ENCODE peak calls at places on chromosomes 6 and 20, in five cellular contexts. O is thoracic aorta, D is cardiac muscle cell, L is prostate gland, H is ascending aorta. C is an unnamed sample. For H3K9me3 and H3K27me3, the result is how much of the 10 kb centered on the place peaks cover.

GRCh38 chr6:158762787-158763439 is 56.3 kb downstream of the EZR start:
- DNase-seq in H (peak), D (no peak), O (no peak), L (no peak), C (no peak)

GRCh38 chr20:54123587-54124180 is 50.1 kb downstream of the CYP24A1 start:
- DNase-seq in O (no peak), L (peak), D (peak), H (no peak), C (peak)

GRCh38 chr20:39876974-39877615 is 811.9 kb downstream of the MAFB start:
- DNase-seq in D (no peak), H (no peak), O (no peak), L (no peak), C (peak)

GRCh38 chr20:31698803-31699718 is 23.6 kb downstream of the BCL2L1 start:
- DNase-seq in O (peak), D (peak), L (peak), H (peak), C (peak)

GRCh38 chr6:166308769-166309589 is 787 bp upstream of the PRR18 start:
- DNase-seq in H (no peak), L (no peak), D (no peak), O (no peak), C (peak)

GRCh38 chr20:3836132-3836531 is 10.5 kb upstream of the MAVS start:
- DNase-seq in H (no peak), O (no peak), L (no peak), D (no peak), C (no peak)

GRCh38 chr6:15515660-15516375 is 147.0 kb downstream of the DTNBP1 start:
- DNase-seq in L (no peak), H (no peak), O (no peak), D (no peak), C (no peak)

GRCh38 chr20:58073945-58074920 is 154.2 kb downstream of the ANKRD60 start:
- DNase-seq in H (peak), D (peak), O (no peak), L (no peak), C (peak)

GRCh38 chr20:45987108-45987780 is 15.2 kb upstream of the ZNF335 start:
- DNase-seq in D (peak), O (no peak), L (peak), H (no peak), C (peak)

GRCh38 chr6:30326446-30327231 is at the start of gene TRIM39:
- DNase-seq in H (peak), L (peak), D (peak), O (peak), C (peak)

GRCh38 chr20:52847029-52847660 is 125.0 kb upstream of the TSHZ2 start:
- DNase-seq in O (no peak), H (no peak), D (peak), L (no peak), C (no peak)

GRCh38 chr6:159823953-159824352 is 23.9 kb downstream of the PNLDC1 start:
- DNase-seq in H (no peak), D (no peak), L (no peak), O (no peak), C (no peak)
- TF ChIP-seq CTCF in H (no peak), D (no peak), L (no peak), O (no peak), C (no peak)

GRCh38 chr20:29325304-29325640 is 1932.2 kb upstream of the DEFB115 start:
- DNase-seq in D (no peak), L (no peak), O (no peak), H (no peak), C (no peak)

GRCh38 chr20:29326376-29327070 is 1930.9 kb upstream of the DEFB115 start:
- DNase-seq in H (no peak), O (no peak), L (no peak), D (no peak), C (no peak)
- H3K9me3 ChIP-seq in H (under half), O (under half), L (under half), D (under half), C (under half)

DNA sequence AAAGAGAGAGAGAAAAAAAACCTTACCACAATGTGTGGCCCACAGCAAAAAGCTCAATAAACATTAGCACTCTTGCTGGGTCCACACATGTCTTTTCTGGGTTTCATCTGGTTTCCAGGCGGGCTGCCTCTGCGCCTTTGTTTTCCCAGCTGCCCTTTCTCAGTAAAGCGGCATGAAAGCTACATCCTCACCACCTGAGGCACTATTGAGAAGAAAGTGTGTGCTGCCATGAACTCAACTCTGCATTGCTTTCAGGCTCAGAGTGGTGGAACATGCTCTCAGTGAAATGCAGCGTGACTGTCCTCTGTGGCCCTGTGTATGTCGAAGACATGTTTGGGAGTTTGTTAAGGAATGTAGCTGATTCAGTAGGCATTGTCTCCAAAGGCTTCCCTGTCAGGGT is 102.3 kb downstream of the LYRM2 start:
- DNase-seq in H (no peak), D (no peak), O (no peak), L (no peak), C (no peak)
- H3K27me3 ChIP-seq in H (under half), D (under half), O (under half), L (under half), C (under half)

GRCh38 chr6:130148181-130148580 is 74.6 kb downstream of the SAMD3 start:
- DNase-seq in O (no peak), D (no peak), L (no peak), H (no peak), C (no peak)
- TF ChIP-seq CTCF in O (no peak), D (peak), L (no peak), H (no peak), C (no peak)

DNA sequence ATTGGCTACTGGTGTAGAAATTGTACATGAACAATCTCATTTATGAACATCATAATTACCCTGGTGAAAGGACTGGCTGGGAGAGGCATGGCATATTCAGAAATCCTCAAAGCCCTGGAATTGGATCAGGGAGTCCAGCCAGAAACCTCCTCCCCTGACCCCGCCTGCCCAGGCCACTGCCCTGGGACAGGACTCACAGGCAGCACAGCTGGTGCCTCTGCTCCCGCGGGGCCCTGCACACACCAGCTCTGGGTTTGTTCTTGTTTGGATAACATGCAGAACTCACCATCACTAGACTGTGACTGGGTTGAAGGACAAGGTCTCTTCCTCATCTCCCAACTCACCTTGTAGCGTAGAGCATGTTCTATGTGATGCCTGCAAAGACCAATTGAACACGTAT is 56.2 kb downstream of the AGPAT4 start:
- DNase-seq in D (no peak), O (no peak), L (no peak), H (no peak), C (no peak)
- H3K9me3 ChIP-seq in D (under half), O (under half), L (under half), H (under half), C (under half)

DNA sequence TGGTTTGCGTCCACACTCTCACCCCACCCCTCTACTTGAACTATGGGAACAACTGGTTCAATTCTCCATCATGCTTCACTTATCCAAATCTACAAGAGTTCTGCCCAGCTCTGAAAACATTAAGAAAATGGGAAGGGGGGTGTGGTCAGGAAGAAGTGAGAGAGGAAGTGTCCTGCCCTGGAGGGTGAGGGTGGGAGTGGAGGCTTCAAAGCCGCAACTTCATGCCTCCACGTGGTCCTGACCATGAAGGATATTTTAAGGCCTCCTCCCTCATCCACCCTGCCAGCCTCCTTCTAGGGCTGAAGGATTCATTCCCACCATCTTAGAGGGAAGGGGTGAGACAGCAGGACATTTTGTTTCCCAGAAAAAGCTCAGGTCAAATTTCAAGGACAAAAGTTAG is 5.0 kb downstream of the RIMS4 start:
- DNase-seq in D (no peak), H (no peak), L (no peak), O (no peak), C (no peak)
- H3K27me3 ChIP-seq in D (under half), H (under half), L (under half), O (under half), C (under half)

DNA sequence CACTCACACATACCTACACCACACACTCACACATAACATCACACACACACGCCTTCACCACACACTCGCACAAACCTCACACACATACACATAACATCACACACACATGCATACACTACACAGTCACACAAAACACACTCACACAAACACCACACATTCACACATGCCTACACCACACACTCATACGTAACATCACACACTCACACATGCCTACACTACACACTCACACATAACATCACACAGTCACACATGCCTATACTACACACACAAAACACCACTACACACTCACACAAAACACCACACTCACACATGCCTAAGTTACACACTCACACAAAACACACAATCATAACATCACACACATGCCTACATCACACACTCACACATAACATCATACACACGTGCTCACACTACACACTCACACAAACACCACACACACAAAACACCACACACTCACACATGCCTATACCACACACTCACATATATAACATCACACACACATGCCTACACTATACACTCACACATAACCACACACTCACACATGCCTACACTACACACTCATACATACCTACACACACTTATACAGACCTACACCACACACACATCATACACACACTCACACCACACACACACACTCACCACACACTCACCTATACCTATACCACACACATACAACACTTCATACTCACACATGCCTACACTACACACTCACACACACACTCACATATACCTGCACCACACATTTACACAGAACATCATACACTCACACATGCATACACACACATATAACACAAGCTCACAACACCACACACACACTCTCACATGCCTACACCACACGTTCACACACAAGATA is 383.5 kb downstream of the C6orf118 start:
- DNase-seq in D (no peak), L (no peak), O (no peak), H (no peak), C (no peak)
- TF ChIP-seq CTCF in D (no peak), L (no peak), O (no peak), H (no peak), C (no peak)

GRCh38 chr6:155352130-155352420 is 37.8 kb upstream of the TFB1M start:
- DNase-seq in O (no peak), D (no peak), L (no peak), H (no peak), C (no peak)
- H3K9me3 ChIP-seq in O (under half), D (under half), L (under half), H (under half), C (under half)

GRCh38 chr6:44275749-44276648 is 5.7 kb downstream of the TMEM151B start:
- DNase-seq in L (no peak), H (no peak), O (no peak), D (no peak), C (peak)

GRCh38 chr6:44278316-44278715 is 8.1 kb downstream of the TMEM151B start:
- DNase-seq in H (no peak), O (no peak), L (no peak), D (no peak), C (no peak)

GRCh38 chr6:44275271-44275748 is 5.1 kb downstream of the TMEM151B start:
- DNase-seq in H (no peak), D (no peak), O (no peak), L (no peak), C (no peak)

GRCh38 chr6:44277763-44278162 is 7.5 kb downstream of the TMEM151B start:
- DNase-seq in H (no peak), L (no peak), O (no peak), D (no peak), C (no peak)

GRCh38 chr6:44276667-44277640 is 6.7 kb downstream of the TMEM151B start:
- DNase-seq in H (no peak), O (no peak), D (no peak), L (no peak), C (no peak)
- H3K27me3 ChIP-seq in H (under half), O (under half), D (under half), L (under half), C (under half)

GRCh38 chr6:6748001-6748400 is 159.5 kb downstream of the LY86 start:
- DNase-seq in O (no peak), H (no peak), D (no peak), L (no peak), C (no peak)

GRCh38 chr6:6746334-6746969 is 157.9 kb downstream of the LY86 start:
- DNase-seq in H (no peak), O (no peak), L (no peak), D (no peak), C (no peak)

GRCh38 chr6:6746970-6747338 is 158.4 kb downstream of the LY86 start:
- DNase-seq in O (no peak), H (no peak), D (no peak), L (no peak), C (no peak)

GRCh38 chr6:6749791-6750434 is 161.4 kb downstream of the LY86 start:
- DNase-seq in H (peak), L (peak), O (no peak), D (peak), C (no peak)

GRCh38 chr6:6747371-6747770 is 158.9 kb downstream of the LY86 start:
- DNase-seq in L (no peak), H (no peak), D (no peak), O (no peak), C (no peak)
- TF ChIP-seq CTCF in L (no peak), H (no peak), D (no peak), O (no peak), C (no peak)